ENCODE peak calls at places on chromosome 14, in nine cellular contexts. One of them, this sample, is unnamed.

GRCh38 chr14:63603749-63604277 is 37.9 kb downstream of the WDR89 start:
- DNase-seq in iPS-NIHi11: no peak
- DNase-seq in immature natural killer cell: no peak
- DNase-seq in NCI-H1417 treated with DMSO at 0.1 percent for 48 hours: no peak
- DNase-seq in activated naive CD8-positive, alpha-beta T cell treated with anti-CD3 and anti-CD28 coated beads, Interleukin-2, amount 50 U/mL, for 24 hours: no peak
- DNase-seq in stimulated activated CD4-positive, alpha-beta T cell treated with anti-CD3 and anti-CD28 coated beads, Interleukin-12 subunit alpha, Interleukin-12 subunit beta, amount 100 ng/mL, for 48 hours: no peak
- DNase-seq in ELF-1: no peak
- DNase-seq in left cardiac atrium: no peak
- DNase-seq in LoVo: no peak
- DNase-seq in this sample: no peak

GRCh38 chr14:22296722-22297121 is 292.3 kb downstream of the DAD1 start:
- DNase-seq in iPS-NIHi11: no peak
- DNase-seq in immature natural killer cell: no peak
- DNase-seq in NCI-H1417 treated with DMSO at 0.1 percent for 48 hours: no peak
- DNase-seq in activated naive CD8-positive, alpha-beta T cell treated with anti-CD3 and anti-CD28 coated beads, Interleukin-2, amount 50 U/mL, for 24 hours: no peak
- DNase-seq in stimulated activated CD4-positive, alpha-beta T cell treated with anti-CD3 and anti-CD28 coated beads, Interleukin-12 subunit alpha, Interleukin-12 subunit beta, amount 100 ng/mL, for 48 hours: no peak
- DNase-seq in ELF-1: no peak
- DNase-seq in left cardiac atrium: no peak
- DNase-seq in LoVo: peak; percentile 51
- DNase-seq in this sample: no peak

GRCh38 chr14:99968156-99968920 is 96.9 kb upstream of the EVL start:
- DNase-seq in iPS-NIHi11: no peak
- DNase-seq in immature natural killer cell: no peak
- DNase-seq in NCI-H1417 treated with DMSO at 0.1 percent for 48 hours: no peak
- DNase-seq in activated naive CD8-positive, alpha-beta T cell treated with anti-CD3 and anti-CD28 coated beads, Interleukin-2, amount 50 U/mL, for 24 hours: no peak
- DNase-seq in stimulated activated CD4-positive, alpha-beta T cell treated with anti-CD3 and anti-CD28 coated beads, Interleukin-12 subunit alpha, Interleukin-12 subunit beta, amount 100 ng/mL, for 48 hours: no peak
- DNase-seq in ELF-1: no peak
- DNase-seq in left cardiac atrium: no peak
- DNase-seq in LoVo: no peak
- DNase-seq in this sample: no peak

GRCh38 chr14:54175298-54175942 is 218.8 kb upstream of the BMP4 start:
- DNase-seq in iPS-NIHi11: peak; percentile 70
- DNase-seq in immature natural killer cell: peak; percentile 1
- DNase-seq in NCI-H1417 treated with DMSO at 0.1 percent for 48 hours: peak; percentile 40
- DNase-seq in activated naive CD8-positive, alpha-beta T cell treated with anti-CD3 and anti-CD28 coated beads, Interleukin-2, amount 50 U/mL, for 24 hours: peak; percentile 52
- DNase-seq in stimulated activated CD4-positive, alpha-beta T cell treated with anti-CD3 and anti-CD28 coated beads, Interleukin-12 subunit alpha, Interleukin-12 subunit beta, amount 100 ng/mL, for 48 hours: peak; percentile 29
- DNase-seq in ELF-1: peak; percentile 71
- DNase-seq in left cardiac atrium: peak; percentile 58
- DNase-seq in LoVo: peak; percentile 92
- DNase-seq in this sample: no peak

GRCh38 chr14:104592785-104593184 is 11.8 kb downstream of the TMEM179 start:
- DNase-seq in iPS-NIHi11: no peak
- DNase-seq in immature natural killer cell: no peak
- DNase-seq in NCI-H1417 treated with DMSO at 0.1 percent for 48 hours: no peak
- DNase-seq in activated naive CD8-positive, alpha-beta T cell treated with anti-CD3 and anti-CD28 coated beads, Interleukin-2, amount 50 U/mL, for 24 hours: no peak
- DNase-seq in stimulated activated CD4-positive, alpha-beta T cell treated with anti-CD3 and anti-CD28 coated beads, Interleukin-12 subunit alpha, Interleukin-12 subunit beta, amount 100 ng/mL, for 48 hours: no peak
- DNase-seq in ELF-1: no peak
- DNase-seq in left cardiac atrium: no peak
- DNase-seq in LoVo: no peak
- DNase-seq in this sample: no peak

GRCh38 chr14:26191123-26191522 is 406.7 kb downstream of the NOVA1 start:
- DNase-seq in iPS-NIHi11: peak; percentile 15
- DNase-seq in immature natural killer cell: no peak
- DNase-seq in NCI-H1417 treated with DMSO at 0.1 percent for 48 hours: no peak
- DNase-seq in activated naive CD8-positive, alpha-beta T cell treated with anti-CD3 and anti-CD28 coated beads, Interleukin-2, amount 50 U/mL, for 24 hours: no peak
- DNase-seq in stimulated activated CD4-positive, alpha-beta T cell treated with anti-CD3 and anti-CD28 coated beads, Interleukin-12 subunit alpha, Interleukin-12 subunit beta, amount 100 ng/mL, for 48 hours: no peak
- DNase-seq in ELF-1: no peak
- DNase-seq in left cardiac atrium: no peak
- DNase-seq in LoVo: no peak
- DNase-seq in this sample: no peak

GRCh38 chr14:21317433-21317832 is 37.5 kb downstream of the RPGRIP1 start:
- DNase-seq in iPS-NIHi11: peak; percentile 19
- DNase-seq in immature natural killer cell: no peak
- DNase-seq in NCI-H1417 treated with DMSO at 0.1 percent for 48 hours: no peak
- DNase-seq in activated naive CD8-positive, alpha-beta T cell treated with anti-CD3 and anti-CD28 coated beads, Interleukin-2, amount 50 U/mL, for 24 hours: no peak
- DNase-seq in stimulated activated CD4-positive, alpha-beta T cell treated with anti-CD3 and anti-CD28 coated beads, Interleukin-12 subunit alpha, Interleukin-12 subunit beta, amount 100 ng/mL, for 48 hours: no peak
- DNase-seq in ELF-1: peak; percentile 23
- DNase-seq in left cardiac atrium: no peak
- DNase-seq in LoVo: no peak
- DNase-seq in this sample: no peak

GRCh38 chr14:94129111-94129757 is at the start of gene IFI27L2:
- DNase-seq in iPS-NIHi11: peak; percentile 92
- DNase-seq in immature natural killer cell: peak; percentile 54
- DNase-seq in NCI-H1417 treated with DMSO at 0.1 percent for 48 hours: no peak
- DNase-seq in activated naive CD8-positive, alpha-beta T cell treated with anti-CD3 and anti-CD28 coated beads, Interleukin-2, amount 50 U/mL, for 24 hours: peak; percentile 69
- DNase-seq in stimulated activated CD4-positive, alpha-beta T cell treated with anti-CD3 and anti-CD28 coated beads, Interleukin-12 subunit alpha, Interleukin-12 subunit beta, amount 100 ng/mL, for 48 hours: peak; percentile 58
- DNase-seq in ELF-1: peak; percentile 86
- DNase-seq in left cardiac atrium: peak; percentile 82
- DNase-seq in LoVo: peak; percentile 60
- DNase-seq in this sample: no peak

GRCh38 chr14:99749763-99750715 is 43.2 kb upstream of the EML1 start:
- DNase-seq in iPS-NIHi11: no peak
- DNase-seq in immature natural killer cell: no peak
- DNase-seq in NCI-H1417 treated with DMSO at 0.1 percent for 48 hours: no peak
- DNase-seq in activated naive CD8-positive, alpha-beta T cell treated with anti-CD3 and anti-CD28 coated beads, Interleukin-2, amount 50 U/mL, for 24 hours: no peak
- DNase-seq in stimulated activated CD4-positive, alpha-beta T cell treated with anti-CD3 and anti-CD28 coated beads, Interleukin-12 subunit alpha, Interleukin-12 subunit beta, amount 100 ng/mL, for 48 hours: no peak
- DNase-seq in ELF-1: no peak
- DNase-seq in left cardiac atrium: peak; percentile 65
- DNase-seq in LoVo: no peak
- DNase-seq in this sample: no peak

GRCh38 chr14:51396222-51396815 is 156.3 kb downstream of the TMX1 start:
- DNase-seq in iPS-NIHi11: no peak
- DNase-seq in immature natural killer cell: no peak
- DNase-seq in NCI-H1417 treated with DMSO at 0.1 percent for 48 hours: no peak
- DNase-seq in activated naive CD8-positive, alpha-beta T cell treated with anti-CD3 and anti-CD28 coated beads, Interleukin-2, amount 50 U/mL, for 24 hours: no peak
- DNase-seq in stimulated activated CD4-positive, alpha-beta T cell treated with anti-CD3 and anti-CD28 coated beads, Interleukin-12 subunit alpha, Interleukin-12 subunit beta, amount 100 ng/mL, for 48 hours: no peak
- DNase-seq in ELF-1: no peak
- DNase-seq in left cardiac atrium: no peak
- DNase-seq in LoVo: no peak
- DNase-seq in this sample: no peak

GRCh38 chr14:48323655-48324054 is 648.2 kb upstream of the MDGA2 start:
- DNase-seq in iPS-NIHi11: no peak
- DNase-seq in immature natural killer cell: no peak
- DNase-seq in NCI-H1417 treated with DMSO at 0.1 percent for 48 hours: no peak
- DNase-seq in activated naive CD8-positive, alpha-beta T cell treated with anti-CD3 and anti-CD28 coated beads, Interleukin-2, amount 50 U/mL, for 24 hours: no peak
- DNase-seq in stimulated activated CD4-positive, alpha-beta T cell treated with anti-CD3 and anti-CD28 coated beads, Interleukin-12 subunit alpha, Interleukin-12 subunit beta, amount 100 ng/mL, for 48 hours: no peak
- DNase-seq in ELF-1: no peak
- DNase-seq in left cardiac atrium: no peak
- DNase-seq in LoVo: no peak
- DNase-seq in this sample: no peak

GRCh38 chr14:91127411-91127810 is 13.5 kb downstream of the DGLUCY start:
- DNase-seq in iPS-NIHi11: no peak
- DNase-seq in immature natural killer cell: no peak
- DNase-seq in NCI-H1417 treated with DMSO at 0.1 percent for 48 hours: no peak
- DNase-seq in activated naive CD8-positive, alpha-beta T cell treated with anti-CD3 and anti-CD28 coated beads, Interleukin-2, amount 50 U/mL, for 24 hours: no peak
- DNase-seq in stimulated activated CD4-positive, alpha-beta T cell treated with anti-CD3 and anti-CD28 coated beads, Interleukin-12 subunit alpha, Interleukin-12 subunit beta, amount 100 ng/mL, for 48 hours: no peak
- DNase-seq in ELF-1: peak; percentile 86
- DNase-seq in left cardiac atrium: peak; percentile 60
- DNase-seq in LoVo: peak; percentile 76
- DNase-seq in this sample: no peak

GRCh38 chr14:101068293-101068957 is 164.9 kb upstream of the RTL1 start:
- DNase-seq in iPS-NIHi11: no peak
- DNase-seq in immature natural killer cell: no peak
- DNase-seq in NCI-H1417 treated with DMSO at 0.1 percent for 48 hours: no peak
- DNase-seq in activated naive CD8-positive, alpha-beta T cell treated with anti-CD3 and anti-CD28 coated beads, Interleukin-2, amount 50 U/mL, for 24 hours: no peak
- DNase-seq in stimulated activated CD4-positive, alpha-beta T cell treated with anti-CD3 and anti-CD28 coated beads, Interleukin-12 subunit alpha, Interleukin-12 subunit beta, amount 100 ng/mL, for 48 hours: no peak
- DNase-seq in ELF-1: no peak
- DNase-seq in left cardiac atrium: no peak
- DNase-seq in LoVo: no peak
- DNase-seq in this sample: peak; percentile 61

GRCh38 chr14:104864267-104865068 is 600 bp upstream of the CEP170B start:
- DNase-seq in iPS-NIHi11: peak; percentile 84
- DNase-seq in immature natural killer cell: no peak
- DNase-seq in NCI-H1417 treated with DMSO at 0.1 percent for 48 hours: no peak
- DNase-seq in activated naive CD8-positive, alpha-beta T cell treated with anti-CD3 and anti-CD28 coated beads, Interleukin-2, amount 50 U/mL, for 24 hours: no peak
- DNase-seq in stimulated activated CD4-positive, alpha-beta T cell treated with anti-CD3 and anti-CD28 coated beads, Interleukin-12 subunit alpha, Interleukin-12 subunit beta, amount 100 ng/mL, for 48 hours: peak; percentile 5
- DNase-seq in ELF-1: peak; percentile 82
- DNase-seq in left cardiac atrium: no peak
- DNase-seq in LoVo: peak; percentile 90
- DNase-seq in this sample: no peak

GRCh38 chr14:101845896-101846295 is 84.4 kb downstream of the PPP2R5C start:
- DNase-seq in iPS-NIHi11: no peak
- DNase-seq in immature natural killer cell: no peak
- DNase-seq in NCI-H1417 treated with DMSO at 0.1 percent for 48 hours: no peak
- DNase-seq in activated naive CD8-positive, alpha-beta T cell treated with anti-CD3 and anti-CD28 coated beads, Interleukin-2, amount 50 U/mL, for 24 hours: no peak
- DNase-seq in stimulated activated CD4-positive, alpha-beta T cell treated with anti-CD3 and anti-CD28 coated beads, Interleukin-12 subunit alpha, Interleukin-12 subunit beta, amount 100 ng/mL, for 48 hours: no peak
- DNase-seq in ELF-1: no peak
- DNase-seq in left cardiac atrium: no peak
- DNase-seq in LoVo: no peak
- DNase-seq in this sample: no peak

GRCh38 chr14:98136019-98136418 is 1136.0 kb downstream of the BCL11B start:
- DNase-seq in iPS-NIHi11: no peak
- DNase-seq in immature natural killer cell: no peak
- DNase-seq in NCI-H1417 treated with DMSO at 0.1 percent for 48 hours: no peak
- DNase-seq in activated naive CD8-positive, alpha-beta T cell treated with anti-CD3 and anti-CD28 coated beads, Interleukin-2, amount 50 U/mL, for 24 hours: no peak
- DNase-seq in stimulated activated CD4-positive, alpha-beta T cell treated with anti-CD3 and anti-CD28 coated beads, Interleukin-12 subunit alpha, Interleukin-12 subunit beta, amount 100 ng/mL, for 48 hours: no peak
- DNase-seq in ELF-1: no peak
- DNase-seq in left cardiac atrium: no peak
- DNase-seq in LoVo: no peak
- DNase-seq in this sample: no peak

GRCh38 chr14:103719766-103720165 is 4.2 kb downstream of the ZFYVE21 start:
- DNase-seq in iPS-NIHi11: no peak
- DNase-seq in immature natural killer cell: no peak
- DNase-seq in NCI-H1417 treated with DMSO at 0.1 percent for 48 hours: no peak
- DNase-seq in activated naive CD8-positive, alpha-beta T cell treated with anti-CD3 and anti-CD28 coated beads, Interleukin-2, amount 50 U/mL, for 24 hours: no peak
- DNase-seq in stimulated activated CD4-positive, alpha-beta T cell treated with anti-CD3 and anti-CD28 coated beads, Interleukin-12 subunit alpha, Interleukin-12 subunit beta, amount 100 ng/mL, for 48 hours: no peak
- DNase-seq in ELF-1: no peak
- DNase-seq in left cardiac atrium: no peak
- DNase-seq in LoVo: no peak
- DNase-seq in this sample: no peak

GRCh38 chr14:103634156-103634555 is 5.1 kb downstream of the KLC1 start:
- DNase-seq in iPS-NIHi11: no peak
- DNase-seq in immature natural killer cell: no peak
- DNase-seq in NCI-H1417 treated with DMSO at 0.1 percent for 48 hours: no peak
- DNase-seq in activated naive CD8-positive, alpha-beta T cell treated with anti-CD3 and anti-CD28 coated beads, Interleukin-2, amount 50 U/mL, for 24 hours: no peak
- DNase-seq in stimulated activated CD4-positive, alpha-beta T cell treated with anti-CD3 and anti-CD28 coated beads, Interleukin-12 subunit alpha, Interleukin-12 subunit beta, amount 100 ng/mL, for 48 hours: no peak
- DNase-seq in ELF-1: no peak
- DNase-seq in left cardiac atrium: no peak
- DNase-seq in LoVo: no peak
- DNase-seq in this sample: no peak

GRCh38 chr14:30994681-30995620 is 30.5 kb upstream of the AP4S1 start:
- DNase-seq in iPS-NIHi11: no peak
- DNase-seq in immature natural killer cell: no peak
- DNase-seq in NCI-H1417 treated with DMSO at 0.1 percent for 48 hours: no peak
- DNase-seq in activated naive CD8-positive, alpha-beta T cell treated with anti-CD3 and anti-CD28 coated beads, Interleukin-2, amount 50 U/mL, for 24 hours: no peak
- DNase-seq in stimulated activated CD4-positive, alpha-beta T cell treated with anti-CD3 and anti-CD28 coated beads, Interleukin-12 subunit alpha, Interleukin-12 subunit beta, amount 100 ng/mL, for 48 hours: no peak
- DNase-seq in ELF-1: no peak
- DNase-seq in left cardiac atrium: no peak
- DNase-seq in LoVo: no peak
- DNase-seq in this sample: no peak

GRCh38 chr14:68363841-68364711 is 428.8 kb downstream of the ZFP36L1 start:
- DNase-seq in iPS-NIHi11: peak; percentile 75
- DNase-seq in immature natural killer cell: no peak
- DNase-seq in NCI-H1417 treated with DMSO at 0.1 percent for 48 hours: no peak
- DNase-seq in activated naive CD8-positive, alpha-beta T cell treated with anti-CD3 and anti-CD28 coated beads, Interleukin-2, amount 50 U/mL, for 24 hours: no peak
- DNase-seq in stimulated activated CD4-positive, alpha-beta T cell treated with anti-CD3 and anti-CD28 coated beads, Interleukin-12 subunit alpha, Interleukin-12 subunit beta, amount 100 ng/mL, for 48 hours: no peak
- DNase-seq in ELF-1: peak; percentile 95
- DNase-seq in left cardiac atrium: peak; percentile 42
- DNase-seq in LoVo: no peak
- DNase-seq in this sample: peak; percentile 84

GRCh38 chr14:74389980-74390379 is 36.0 kb downstream of the SYNDIG1L start:
- DNase-seq in iPS-NIHi11: no peak
- DNase-seq in immature natural killer cell: no peak
- DNase-seq in NCI-H1417 treated with DMSO at 0.1 percent for 48 hours: no peak
- DNase-seq in activated naive CD8-positive, alpha-beta T cell treated with anti-CD3 and anti-CD28 coated beads, Interleukin-2, amount 50 U/mL, for 24 hours: no peak
- DNase-seq in stimulated activated CD4-positive, alpha-beta T cell treated with anti-CD3 and anti-CD28 coated beads, Interleukin-12 subunit alpha, Interleukin-12 subunit beta, amount 100 ng/mL, for 48 hours: no peak
- DNase-seq in ELF-1: no peak
- DNase-seq in left cardiac atrium: no peak
- DNase-seq in LoVo: no peak
- DNase-seq in this sample: no peak

GRCh38 chr14:102213984-102214658 is 74.4 kb downstream of the WDR20 start:
- DNase-seq in iPS-NIHi11: no peak
- DNase-seq in immature natural killer cell: no peak
- DNase-seq in NCI-H1417 treated with DMSO at 0.1 percent for 48 hours: no peak
- DNase-seq in activated naive CD8-positive, alpha-beta T cell treated with anti-CD3 and anti-CD28 coated beads, Interleukin-2, amount 50 U/mL, for 24 hours: no peak
- DNase-seq in stimulated activated CD4-positive, alpha-beta T cell treated with anti-CD3 and anti-CD28 coated beads, Interleukin-12 subunit alpha, Interleukin-12 subunit beta, amount 100 ng/mL, for 48 hours: no peak
- DNase-seq in ELF-1: no peak
- DNase-seq in left cardiac atrium: no peak
- DNase-seq in LoVo: no peak
- DNase-seq in this sample: no peak

GRCh38 chr14:68309631-68310030 is 483.2 kb downstream of the ZFP36L1 start:
- DNase-seq in iPS-NIHi11: no peak
- DNase-seq in immature natural killer cell: no peak
- DNase-seq in NCI-H1417 treated with DMSO at 0.1 percent for 48 hours: no peak
- DNase-seq in activated naive CD8-positive, alpha-beta T cell treated with anti-CD3 and anti-CD28 coated beads, Interleukin-2, amount 50 U/mL, for 24 hours: no peak
- DNase-seq in stimulated activated CD4-positive, alpha-beta T cell treated with anti-CD3 and anti-CD28 coated beads, Interleukin-12 subunit alpha, Interleukin-12 subunit beta, amount 100 ng/mL, for 48 hours: no peak
- DNase-seq in ELF-1: no peak
- DNase-seq in left cardiac atrium: no peak
- DNase-seq in LoVo: no peak
- DNase-seq in this sample: no peak

GRCh38 chr14:32933943-32934890 is 4.5 kb upstream of the NPAS3 start:
- DNase-seq in iPS-NIHi11: peak; percentile 63
- DNase-seq in immature natural killer cell: no peak
- DNase-seq in NCI-H1417 treated with DMSO at 0.1 percent for 48 hours: peak; percentile 44
- DNase-seq in activated naive CD8-positive, alpha-beta T cell treated with anti-CD3 and anti-CD28 coated beads, Interleukin-2, amount 50 U/mL, for 24 hours: no peak
- DNase-seq in stimulated activated CD4-positive, alpha-beta T cell treated with anti-CD3 and anti-CD28 coated beads, Interleukin-12 subunit alpha, Interleukin-12 subunit beta, amount 100 ng/mL, for 48 hours: no peak
- DNase-seq in ELF-1: peak; percentile 39
- DNase-seq in left cardiac atrium: no peak
- DNase-seq in LoVo: no peak
- DNase-seq in this sample: no peak

GRCh38 chr14:99734406-99735051 is 50.4 kb downstream of the CYP46A1 start:
- DNase-seq in iPS-NIHi11: no peak
- DNase-seq in immature natural killer cell: no peak
- DNase-seq in NCI-H1417 treated with DMSO at 0.1 percent for 48 hours: no peak
- DNase-seq in activated naive CD8-positive, alpha-beta T cell treated with anti-CD3 and anti-CD28 coated beads, Interleukin-2, amount 50 U/mL, for 24 hours: no peak
- DNase-seq in stimulated activated CD4-positive, alpha-beta T cell treated with anti-CD3 and anti-CD28 coated beads, Interleukin-12 subunit alpha, Interleukin-12 subunit beta, amount 100 ng/mL, for 48 hours: no peak
- DNase-seq in ELF-1: no peak
- DNase-seq in left cardiac atrium: peak; percentile 23
- DNase-seq in LoVo: no peak
- DNase-seq in this sample: peak; percentile 90

GRCh38 chr14:93090826-93091583 is 24.7 kb downstream of the ITPK1 start:
- DNase-seq in iPS-NIHi11: no peak
- DNase-seq in immature natural killer cell: no peak
- DNase-seq in NCI-H1417 treated with DMSO at 0.1 percent for 48 hours: no peak
- DNase-seq in activated naive CD8-positive, alpha-beta T cell treated with anti-CD3 and anti-CD28 coated beads, Interleukin-2, amount 50 U/mL, for 24 hours: no peak
- DNase-seq in stimulated activated CD4-positive, alpha-beta T cell treated with anti-CD3 and anti-CD28 coated beads, Interleukin-12 subunit alpha, Interleukin-12 subunit beta, amount 100 ng/mL, for 48 hours: no peak
- DNase-seq in ELF-1: peak; percentile 27
- DNase-seq in left cardiac atrium: peak; percentile 64
- DNase-seq in LoVo: no peak
- DNase-seq in this sample: no peak

GRCh38 chr14:100546051-100546443 is 41.2 kb downstream of the BEGAIN start:
- DNase-seq in iPS-NIHi11: peak; percentile 82
- DNase-seq in immature natural killer cell: peak; percentile 20
- DNase-seq in NCI-H1417 treated with DMSO at 0.1 percent for 48 hours: no peak
- DNase-seq in activated naive CD8-positive, alpha-beta T cell treated with anti-CD3 and anti-CD28 coated beads, Interleukin-2, amount 50 U/mL, for 24 hours: no peak
- DNase-seq in stimulated activated CD4-positive, alpha-beta T cell treated with anti-CD3 and anti-CD28 coated beads, Interleukin-12 subunit alpha, Interleukin-12 subunit beta, amount 100 ng/mL, for 48 hours: no peak
- DNase-seq in ELF-1: peak; percentile 55
- DNase-seq in left cardiac atrium: no peak
- DNase-seq in LoVo: peak; percentile 19
- DNase-seq in this sample: no peak

GRCh38 chr14:37056473-37056872 is 115.9 kb downstream of the SLC25A21 start:
- DNase-seq in iPS-NIHi11: peak; percentile 44
- DNase-seq in immature natural killer cell: no peak
- DNase-seq in NCI-H1417 treated with DMSO at 0.1 percent for 48 hours: no peak
- DNase-seq in activated naive CD8-positive, alpha-beta T cell treated with anti-CD3 and anti-CD28 coated beads, Interleukin-2, amount 50 U/mL, for 24 hours: no peak
- DNase-seq in stimulated activated CD4-positive, alpha-beta T cell treated with anti-CD3 and anti-CD28 coated beads, Interleukin-12 subunit alpha, Interleukin-12 subunit beta, amount 100 ng/mL, for 48 hours: no peak
- DNase-seq in ELF-1: no peak
- DNase-seq in left cardiac atrium: no peak
- DNase-seq in LoVo: no peak
- DNase-seq in this sample: no peak

GRCh38 chr14:58760121-58760520 is 122.4 kb downstream of the DACT1 start:
- DNase-seq in iPS-NIHi11: no peak
- DNase-seq in immature natural killer cell: no peak
- DNase-seq in NCI-H1417 treated with DMSO at 0.1 percent for 48 hours: no peak
- DNase-seq in activated naive CD8-positive, alpha-beta T cell treated with anti-CD3 and anti-CD28 coated beads, Interleukin-2, amount 50 U/mL, for 24 hours: no peak
- DNase-seq in stimulated activated CD4-positive, alpha-beta T cell treated with anti-CD3 and anti-CD28 coated beads, Interleukin-12 subunit alpha, Interleukin-12 subunit beta, amount 100 ng/mL, for 48 hours: no peak
- DNase-seq in ELF-1: no peak
- DNase-seq in left cardiac atrium: no peak
- DNase-seq in LoVo: no peak
- DNase-seq in this sample: no peak

This sample was measured in chondrocyte.